ENCODE peak calls at places on chromosomes 1 and 21, in nine cellular contexts. Q is adrenal gland, F is epithelial cell of proximal tubule, E is GM06990, D is NB4, G is iPS-NIHi11, Z is HuH-7, I is endothelial cell, Y is lung microvascular endothelial cell. N is an unnamed sample.

GRCh38 chr1:37123266-37123665 is 89.0 kb upstream of the GRIK3 start:
- DNase-seq in Q (no peak), F (no peak), E (no peak), D (no peak), G (no peak), Z (no peak), I (no peak), Y (no peak), N (no peak)

GRCh38 chr1:209584186-209584776 is 767 bp downstream of the CAMK1G start:
- DNase-seq in Q (no peak), F (no peak), E (no peak), D (no peak), G (no peak), Z (no peak), I (no peak), Y (no peak), N (no peak)

GRCh38 chr1:111399792-111400610 is 27.5 kb downstream of the OVGP1 start:
- DNase-seq in Q (peak), F (peak), E (no peak), D (peak), G (peak), Z (peak), I (peak), Y (peak), N (peak)

GRCh38 chr1:87812881-87813577 is 484.3 kb downstream of the LMO4 start:
- DNase-seq in Q (no peak), F (no peak), E (peak), D (no peak), G (no peak), Z (no peak), I (no peak), Y (no peak), N (no peak)

GRCh38 chr1:48216941-48217340 is 5.6 kb upstream of the SLC5A9 start:
- DNase-seq in Q (no peak), F (no peak), E (no peak), D (no peak), G (no peak), Z (peak), I (no peak), Y (no peak), N (no peak)

GRCh38 chr1:26783646-26784022 is 4.1 kb upstream of the PIGV start:
- DNase-seq in Q (no peak), F (no peak), E (no peak), D (no peak), G (no peak), Z (no peak), I (no peak), Y (no peak), N (no peak)

GRCh38 chr1:179091691-179092165 is 9.9 kb downstream of the TOR3A start:
- DNase-seq in Q (peak), F (peak), E (no peak), D (peak), G (no peak), Z (no peak), I (no peak), Y (peak), N (peak)

GRCh38 chr1:226126824-226127591 is 59.5 kb downstream of the ACBD3 start:
- DNase-seq in Q (no peak), F (no peak), E (no peak), D (no peak), G (no peak), Z (no peak), I (no peak), Y (no peak), N (peak)

GRCh38 chr1:57605933-57606332 is 182.1 kb upstream of the DAB1 start:
- DNase-seq in Q (no peak), F (no peak), E (no peak), D (no peak), G (no peak), Z (no peak), I (no peak), Y (no peak), N (no peak)

GRCh38 chr1:223500560-223501425 is 107.6 kb downstream of the CCDC185 start:
- DNase-seq in Q (peak), F (peak), E (no peak), D (no peak), G (peak), Z (no peak), I (no peak), Y (no peak), N (no peak)

GRCh38 chr1:99955375-99955774 is 14.4 kb upstream of the SLC35A3 start:
- DNase-seq in Q (no peak), F (no peak), E (no peak), D (no peak), G (no peak), Z (no peak), I (no peak), Y (no peak), N (no peak)

GRCh38 chr1:38677756-38678155 is 181.8 kb downstream of the RRAGC start:
- DNase-seq in Q (no peak), F (no peak), E (no peak), D (no peak), G (no peak), Z (no peak), I (no peak), Y (no peak), N (no peak)

GRCh38 chr1:78440381-78440793 is 50.4 kb upstream of the PTGFR start:
- DNase-seq in Q (no peak), F (peak), E (no peak), D (no peak), G (no peak), Z (no peak), I (no peak), Y (no peak), N (no peak)

GRCh38 chr1:234369784-234370183 is 3.5 kb upstream of the COA6 start:
- DNase-seq in Q (no peak), F (no peak), E (no peak), D (peak), G (no peak), Z (no peak), I (no peak), Y (peak), N (no peak)

GRCh38 chr1:88867743-88868521 is 23.4 kb downstream of the GTF2B start:
- DNase-seq in Q (no peak), F (no peak), E (peak), D (no peak), G (no peak), Z (no peak), I (no peak), Y (no peak), N (no peak)

GRCh38 chr1:221693087-221693486 is 48.8 kb downstream of the DUSP10 start:
- DNase-seq in Q (no peak), F (no peak), E (no peak), D (no peak), G (peak), Z (no peak), I (no peak), Y (no peak), N (no peak)

GRCh38 chr21:42640486-42640885 is 12.9 kb upstream of the PDE9A start:
- DNase-seq in Q (peak), F (no peak), E (no peak), D (no peak), G (no peak), Z (no peak), I (no peak), Y (no peak), N (peak)

GRCh38 chr1:3105167-3105863 is 36.3 kb downstream of the PRDM16 start:
- DNase-seq in Q (no peak), F (no peak), E (no peak), D (no peak), G (peak), Z (peak), I (peak), Y (no peak), N (peak)

GRCh38 chr1:234925440-234926251 is 203.0 kb downstream of the TOMM20 start:
- DNase-seq in Q (peak), F (peak), E (no peak), D (no peak), G (peak), Z (no peak), I (no peak), Y (peak), N (no peak)

GRCh38 chr1:164557270-164557669 is 1.7 kb upstream of the PBX1 start:
- DNase-seq in Q (no peak), F (no peak), E (no peak), D (no peak), G (no peak), Z (no peak), I (no peak), Y (no peak), N (peak)

GRCh38 chr1:117284408-117285215 is 73.9 kb upstream of the VTCN1 start:
- DNase-seq in Q (peak), F (peak), E (no peak), D (peak), G (peak), Z (peak), I (peak), Y (peak), N (no peak)

GRCh38 chr1:21919520-21919919 is 17.6 kb downstream of the HSPG2 start:
- DNase-seq in Q (no peak), F (no peak), E (no peak), D (peak), G (no peak), Z (no peak), I (no peak), Y (no peak), N (no peak)

GRCh38 chr1:6272476-6273270 is 11.8 kb upstream of the GPR153 start:
- DNase-seq in Q (no peak), F (no peak), E (no peak), D (no peak), G (peak), Z (no peak), I (no peak), Y (no peak), N (no peak)

GRCh38 chr1:172761581-172762025 is 102.7 kb downstream of the FASLG start:
- DNase-seq in Q (no peak), F (no peak), E (no peak), D (no peak), G (no peak), Z (no peak), I (no peak), Y (no peak), N (no peak)

GRCh38 chr1:66022904-66023620 is 230.4 kb downstream of the PDE4B start:
- DNase-seq in Q (no peak), F (no peak), E (no peak), D (peak), G (peak), Z (no peak), I (no peak), Y (peak), N (no peak)

GRCh38 chr1:232473319-232473718 is 156.6 kb downstream of the SIPA1L2 start:
- DNase-seq in Q (peak), F (no peak), E (no peak), D (no peak), G (peak), Z (no peak), I (no peak), Y (no peak), N (no peak)

GRCh38 chr1:2985121-2985561 is 36.1 kb upstream of the ACTRT2 start:
- DNase-seq in Q (no peak), F (no peak), E (no peak), D (no peak), G (no peak), Z (no peak), I (no peak), Y (no peak), N (no peak)

GRCh38 chr1:56235909-56236510 is 343.4 kb downstream of the PLPP3 start:
- DNase-seq in Q (no peak), F (no peak), E (no peak), D (no peak), G (no peak), Z (peak), I (no peak), Y (no peak), N (no peak)

GRCh38 chr1:65425697-65426096 is 5.2 kb downstream of the LEPR start:
- DNase-seq in Q (no peak), F (peak), E (no peak), D (no peak), G (peak), Z (no peak), I (no peak), Y (peak), N (no peak)

GRCh38 chr1:153775432-153776311 is 465 bp downstream of the SLC27A3 start:
- DNase-seq in Q (no peak), F (no peak), E (peak), D (peak), G (peak), Z (peak), I (peak), Y (peak), N (peak)

GRCh38 chr1:62321438-62321837 is 2.2 kb upstream of the KANK4 start:
- DNase-seq in Q (no peak), F (peak), E (no peak), D (peak), G (no peak), Z (no peak), I (no peak), Y (no peak), N (no peak)

GRCh38 chr1:228830185-228830953 is 95.1 kb downstream of the RHOU start:
- DNase-seq in Q (no peak), F (no peak), E (no peak), D (no peak), G (peak), Z (no peak), I (no peak), Y (no peak), N (peak)

GRCh38 chr21:26470361-26471115 is 102.5 kb downstream of the CYYR1 start:
- DNase-seq in Q (no peak), F (no peak), E (no peak), D (no peak), G (no peak), Z (no peak), I (no peak), Y (no peak), N (no peak)

GRCh38 chr1:85495556-85495955 is 30.6 kb upstream of the DDAH1 start:
- DNase-seq in Q (no peak), F (no peak), E (no peak), D (no peak), G (peak), Z (no peak), I (no peak), Y (no peak), N (peak)

GRCh38 chr1:99737016-99737415 is 29.4 kb downstream of the FRRS1 start:
- DNase-seq in Q (peak), F (no peak), E (no peak), D (peak), G (peak), Z (peak), I (peak), Y (peak), N (no peak)

GRCh38 chr1:110829955-110830553 is 42.9 kb upstream of the CD53 start:
- DNase-seq in Q (no peak), F (peak), E (peak), D (peak), G (peak), Z (peak), I (peak), Y (peak), N (no peak)

N was measured in body of pancreas.